ENCODE peak calls at places on chromosomes 5 and 9, in ten cellular contexts. L, U, C, I, Z, D, O, H, X and J are unnamed samples.

GRCh38 chr9:93994132-93994531 is 39.0 kb upstream of the BARX1 start:
- DNase-seq in H (no peak), O (no peak), Z (no peak), X (no peak), D (no peak), U (no peak), L (no peak), I (no peak), C (no peak), J (no peak)

GRCh38 chr5:134136221-134136631 is 21.7 kb downstream of the TCF7 start:
- DNase-seq in H (no peak), O (peak), U (no peak), Z (peak), D (no peak), I (no peak), X (peak), C (no peak), L (no peak), J (peak)

GRCh38 chr5:172106511-172107356 is 81.3 kb downstream of the STK10 start:
- DNase-seq in L (peak), D (peak), I (peak), Z (peak), O (peak), C (peak), U (peak), X (no peak), H (no peak), J (peak)

GRCh38 chr9:5698810-5699556 is 70.1 kb downstream of the RIC1 start:
- DNase-seq in I (peak), X (no peak), H (peak), L (no peak), O (no peak), C (no peak), D (no peak), Z (no peak), U (no peak), J (no peak)

GRCh38 chr9:93089024-93089423 is 7.0 kb upstream of the CARD19 start:
- DNase-seq in I (no peak), C (no peak), Z (no peak), X (peak), L (no peak), D (no peak), U (no peak), O (no peak), H (no peak), J (no peak)

GRCh38 chr5:172905771-172906170 is 53.5 kb upstream of the RPL26L1 start:
- DNase-seq in H (no peak), Z (no peak), L (no peak), U (no peak), O (no peak), C (no peak), D (no peak), X (no peak), I (no peak), J (no peak)

GRCh38 chr9:37667706-37668672 is 17.2 kb downstream of the FRMPD1 start:
- DNase-seq in L (no peak), X (no peak), Z (no peak), O (no peak), H (no peak), U (no peak), D (no peak), I (no peak), C (no peak), J (no peak)

GRCh38 chr9:128011071-128011817 is 30.5 kb upstream of the EEIG1 start:
- DNase-seq in H (no peak), X (no peak), Z (no peak), O (peak), I (no peak), C (no peak), U (no peak), D (no peak), L (no peak), J (no peak)

GRCh38 chr9:14908221-14909206 is 1.7 kb downstream of the FREM1 start:
- DNase-seq in Z (no peak), O (no peak), X (no peak), I (no peak), H (no peak), C (no peak), L (no peak), D (no peak), U (no peak), J (no peak)

GRCh38 chr9:132849168-132849831 is 28.8 kb downstream of the AK8 start:
- DNase-seq in O (no peak), U (peak), I (peak), L (no peak), C (no peak), X (no peak), Z (peak), D (peak), H (no peak), J (no peak)

GRCh38 chr5:116482394-116482793 is 92.2 kb downstream of the SEMA6A start:
- DNase-seq in Z (no peak), I (peak), O (no peak), C (no peak), U (no peak), L (no peak), D (no peak), H (peak), X (no peak), J (no peak)

GRCh38 chr5:141564216-141564692 is 54.5 kb downstream of the DIAPH1 start:
- DNase-seq in Z (peak), H (peak), D (no peak), X (no peak), L (peak), O (no peak), I (peak), C (peak), U (peak), J (peak)

GRCh38 chr5:45521067-45521466 is 175.1 kb downstream of the HCN1 start:
- DNase-seq in U (no peak), D (no peak), I (peak), X (no peak), H (peak), Z (no peak), C (no peak), O (no peak), L (no peak), J (no peak)

GRCh38 chr9:12695474-12695873 is 2.3 kb downstream of the TYRP1 start:
- DNase-seq in H (no peak), I (no peak), U (no peak), L (no peak), X (no peak), C (no peak), D (no peak), Z (no peak), O (no peak), J (no peak)

GRCh38 chr5:143207563-143208364 is 195.7 kb downstream of the NR3C1 start:
- DNase-seq in D (no peak), L (no peak), O (no peak), Z (no peak), C (no peak), U (no peak), H (no peak), I (no peak), X (no peak), J (no peak)

GRCh38 chr9:109793196-109793595 is 13.2 kb downstream of the PALM2AKAP2 start:
- DNase-seq in H (peak), C (no peak), I (peak), L (no peak), D (no peak), U (no peak), Z (no peak), X (no peak), O (no peak), J (no peak)

GRCh38 chr5:173715607-173716006 is 99.2 kb upstream of the BOD1 start:
- DNase-seq in I (peak), O (no peak), D (no peak), L (no peak), Z (no peak), U (no peak), C (peak), H (no peak), X (no peak), J (no peak)

GRCh38 chr5:38434981-38435710 is 121.3 kb downstream of the LIFR start:
- DNase-seq in U (no peak), I (peak), H (no peak), C (no peak), D (no peak), X (no peak), O (no peak), L (no peak), Z (no peak), J (no peak)

GRCh38 chr5:172429201-172429940 is 25.0 kb downstream of the SH3PXD2B start:
- DNase-seq in H (peak), C (no peak), I (peak), D (no peak), X (peak), U (no peak), O (no peak), L (no peak), Z (peak), J (no peak)

GRCh38 chr5:99449786-99450185 is 521.0 kb upstream of the CHD1 start:
- DNase-seq in L (no peak), I (peak), H (peak), D (no peak), X (no peak), Z (no peak), U (no peak), C (no peak), O (no peak), J (no peak)

GRCh38 chr5:77322406-77322805 is 111.9 kb downstream of the PDE8B start:
- DNase-seq in D (no peak), H (no peak), U (no peak), L (no peak), C (no peak), I (no peak), X (no peak), O (no peak), Z (no peak), J (no peak)

GRCh38 chr5:26959290-26959689 is 79.1 kb downstream of the CDH9 start:
- DNase-seq in I (no peak), Z (no peak), O (no peak), U (no peak), H (no peak), X (no peak), D (no peak), C (no peak), L (no peak), J (no peak)

GRCh38 chr5:172283020-172283861 is at the start of gene UBTD2:
- DNase-seq in D (peak), H (peak), I (peak), U (peak), Z (peak), X (peak), L (peak), O (peak), C (peak), J (peak)

GRCh38 chr9:13278023-13278367 is 1.5 kb downstream of the MPDZ start:
- DNase-seq in D (no peak), L (no peak), X (no peak), I (peak), O (no peak), U (no peak), H (peak), Z (no peak), C (no peak), J (no peak)

GRCh38 chr5:116652903-116653302 is 78.3 kb upstream of the SEMA6A start:
- DNase-seq in X (no peak), C (no peak), I (peak), H (peak), L (no peak), D (no peak), O (no peak), U (no peak), Z (no peak), J (no peak)

GRCh38 chr5:115160975-115161475 is 8.7 kb downstream of the TRIM36 start:
- DNase-seq in L (no peak), X (no peak), C (no peak), I (no peak), D (no peak), O (no peak), U (no peak), H (no peak), Z (no peak), J (no peak)

GRCh38 chr9:134619456-134619982 is 22.1 kb upstream of the COL5A1 start:
- DNase-seq in C (no peak), L (no peak), Z (no peak), H (no peak), D (no peak), X (peak), U (no peak), I (no peak), O (peak), J (no peak)

GRCh38 chr5:78903936-78904335 is 81.2 kb downstream of the ARSB start:
- DNase-seq in I (no peak), L (no peak), U (no peak), H (peak), X (no peak), Z (no peak), C (no peak), D (no peak), O (no peak), J (no peak)

DNA sequence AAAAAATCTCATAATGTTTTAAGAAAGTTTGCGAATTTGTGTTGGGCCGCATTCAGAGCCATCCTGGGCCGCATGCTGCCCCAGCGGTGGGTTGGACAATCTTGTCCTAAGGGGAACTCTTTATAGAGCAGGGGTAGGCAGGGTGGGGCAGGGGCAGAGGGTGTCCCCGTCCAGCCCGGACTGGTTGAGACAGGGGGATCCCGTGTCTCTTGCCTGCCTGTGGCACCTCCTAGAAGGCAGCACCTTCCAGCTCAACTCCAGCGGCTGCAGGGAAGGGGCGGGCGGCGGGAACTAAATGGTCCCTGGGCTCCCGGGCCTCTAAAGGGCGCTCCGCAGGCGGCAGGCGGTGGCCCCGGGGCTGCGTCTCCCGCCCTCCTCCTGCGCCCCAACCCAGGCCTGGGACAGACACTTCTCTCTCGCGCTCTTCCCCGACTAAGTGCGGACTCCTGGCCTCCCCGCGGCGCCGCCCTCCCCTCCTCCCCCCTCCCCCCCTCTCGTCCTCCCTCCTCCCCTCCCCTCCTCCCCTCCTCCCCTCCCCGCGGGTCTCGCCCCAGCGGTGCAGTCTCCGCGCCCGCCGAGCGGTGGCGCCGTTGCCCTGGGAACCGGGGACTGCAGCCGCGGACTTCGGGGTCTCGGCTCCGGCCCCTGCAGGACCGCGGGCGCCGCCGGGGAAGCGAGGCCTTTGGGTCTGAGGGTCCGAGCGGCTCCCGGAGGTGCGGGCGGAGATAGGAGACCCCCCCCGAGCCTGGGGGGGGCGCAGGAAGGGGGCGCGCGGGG is 132.6 kb downstream of the MRPL36 start:
- DNase-seq in I (no peak), C (peak), D (peak), Z (no peak), L (peak), H (peak), X (peak), U (peak), O (no peak), J (no peak)
- TF ChIP-seq CTCF in I (peak), C (peak), D (peak), Z (no peak), L (peak), H (no peak), X (no peak), U (peak), O (no peak), J (no peak)

GRCh38 chr5:13695076-13695712 is 249.3 kb downstream of the DNAH5 start:
- DNase-seq in O (no peak), D (no peak), C (no peak), Z (no peak), L (no peak), U (no peak), I (no peak), X (no peak), H (no peak), J (no peak)

GRCh38 chr5:13704401-13704800 is 240.1 kb downstream of the DNAH5 start:
- DNase-seq in L (no peak), H (no peak), C (no peak), O (no peak), U (no peak), D (no peak), X (no peak), I (no peak), Z (no peak), J (no peak)

GRCh38 chr5:13698882-13699281 is 245.6 kb downstream of the DNAH5 start:
- DNase-seq in H (no peak), X (no peak), Z (no peak), L (no peak), U (no peak), O (no peak), C (no peak), D (no peak), I (no peak), J (no peak)
- TF ChIP-seq CTCF in H (no peak), X (no peak), Z (no peak), L (no peak), U (no peak), O (no peak), C (no peak), D (no peak), I (no peak), J (no peak)

GRCh38 chr9:80553986-80554715 is 982.4 kb downstream of the TLE4 start:
- DNase-seq in H (no peak), X (no peak), I (no peak), L (no peak), U (no peak), D (no peak), Z (no peak), O (no peak), C (no peak), J (no peak)
- TF ChIP-seq CTCF in H (no peak), X (no peak), I (no peak), L (no peak), U (no peak), D (no peak), Z (no peak), O (no peak), C (no peak), J (no peak)

GRCh38 chr5:127536687-127537086 is 19.2 kb downstream of the PRRC1 start:
- DNase-seq in U (peak), H (peak), Z (no peak), X (no peak), C (no peak), O (no peak), I (peak), L (no peak), D (no peak), J (no peak)
- TF ChIP-seq CTCF in U (peak), H (peak), Z (no peak), X (peak), C (peak), O (peak), I (peak), L (peak), D (peak), J (no peak)

GRCh38 chr5:57650360-57651069 is 167.9 kb upstream of the ACTBL2 start:
- DNase-seq in C (no peak), D (no peak), L (peak), H (peak), U (peak), Z (no peak), I (peak), O (no peak), X (no peak), J (no peak)
- TF ChIP-seq CTCF in C (peak), D (peak), L (peak), H (peak), U (peak), Z (peak), I (peak), O (peak), X (no peak), J (no peak)